ENCODE peak calls at places on chromosomes 16 and 17, in nine cellular contexts. U, Z, L, B, X, F, P, Y and N are unnamed samples. For H3K27me3 and H3K4me1, the result is how much of the 10 kb centered on the place peaks cover.

GRCh38 chr17:73718912-73719311 is 74.7 kb upstream of the SDK2 start:
- DNase-seq in U (no peak), Z (no peak), L (no peak), B (no peak), X (no peak), F (no peak), P (no peak), Y (no peak), N (no peak)

GRCh38 chr16:25395528-25395927 is 137.9 kb upstream of the ZKSCAN2 start:
- DNase-seq in U (no peak), Z (no peak), L (no peak), B (no peak), X (no peak), F (no peak), P (no peak), Y (no peak), N (no peak)

GRCh38 chr17:39174907-39175694 is 9.1 kb upstream of the ARL5C start:
- DNase-seq in U (peak), Z (peak), L (peak), B (peak), X (peak), F (peak), P (peak), Y (peak), N (peak)

GRCh38 chr17:76840443-76840767 is 27.8 kb upstream of the MGAT5B start:
- DNase-seq in U (no peak), Z (no peak), L (no peak), B (no peak), X (no peak), F (no peak), P (no peak), Y (peak), N (no peak)

GRCh38 chr17:73799091-73799490 is 154.8 kb upstream of the SDK2 start:
- DNase-seq in U (no peak), Z (no peak), L (no peak), B (no peak), X (no peak), F (no peak), P (no peak), Y (no peak), N (no peak)

GRCh38 chr17:48519427-48519826 is 11.4 kb downstream of the HOXB1 start:
- DNase-seq in U (no peak), Z (no peak), L (no peak), B (no peak), X (no peak), F (no peak), P (no peak), Y (no peak), N (no peak)

GRCh38 chr17:68468334-68468733 is 11.0 kb upstream of the WIPI1 start:
- DNase-seq in U (no peak), Z (peak), L (no peak), B (peak), X (no peak), F (no peak), P (no peak), Y (peak), N (no peak)

GRCh38 chr17:6496116-6496481 is 51.8 kb downstream of the PIMREG start:
- DNase-seq in U (peak), Z (no peak), L (no peak), B (no peak), X (no peak), F (no peak), P (no peak), Y (no peak), N (no peak)

GRCh38 chr17:49887744-49888360 is 40.0 kb upstream of the TAC4 start:
- DNase-seq in U (no peak), Z (no peak), L (no peak), B (no peak), X (no peak), F (no peak), P (no peak), Y (no peak), N (no peak)

GRCh38 chr17:72120878-72121163 is at the start of gene SOX9:
- DNase-seq in U (peak), Z (peak), L (peak), B (peak), X (no peak), F (peak), P (no peak), Y (peak), N (no peak)

GRCh38 chr17:49388290-49388640 is 26.2 kb upstream of the ZNF652 start:
- DNase-seq in U (peak), Z (no peak), L (no peak), B (no peak), X (no peak), F (no peak), P (peak), Y (no peak), N (no peak)

GRCh38 chr17:79774561-79774975 is 3.4 kb upstream of the CBX2 start:
- DNase-seq in U (no peak), Z (no peak), L (no peak), B (no peak), X (no peak), F (no peak), P (no peak), Y (no peak), N (no peak)
- H3K27me3 ChIP-seq in U (half or more), Z (under half), L (under half), B (half or more), X (under half), F (half or more), P (under half), Y (half or more), N (under half)

GRCh38 chr17:29621751-29622194 is 939 bp downstream of the CORO6 start:
- DNase-seq in U (no peak), Z (no peak), L (no peak), B (no peak), X (no peak), F (no peak), P (no peak), Y (no peak), N (no peak)
- H3K4me1 ChIP-seq in U (under half), Z (under half), L (under half), B (under half), X (under half), F (under half), P (under half), Y (half or more), N (under half)

GRCh38 chr16:24036614-24037013 is 200.8 kb downstream of the PRKCB start:
- DNase-seq in U (peak), Z (peak), L (no peak), B (peak), X (peak), F (no peak), P (no peak), Y (no peak), N (no peak)
- H3K27me3 ChIP-seq in U (under half), Z (under half), L (under half), B (under half), X (under half), F (under half), P (under half), Y (under half), N (under half)

DNA sequence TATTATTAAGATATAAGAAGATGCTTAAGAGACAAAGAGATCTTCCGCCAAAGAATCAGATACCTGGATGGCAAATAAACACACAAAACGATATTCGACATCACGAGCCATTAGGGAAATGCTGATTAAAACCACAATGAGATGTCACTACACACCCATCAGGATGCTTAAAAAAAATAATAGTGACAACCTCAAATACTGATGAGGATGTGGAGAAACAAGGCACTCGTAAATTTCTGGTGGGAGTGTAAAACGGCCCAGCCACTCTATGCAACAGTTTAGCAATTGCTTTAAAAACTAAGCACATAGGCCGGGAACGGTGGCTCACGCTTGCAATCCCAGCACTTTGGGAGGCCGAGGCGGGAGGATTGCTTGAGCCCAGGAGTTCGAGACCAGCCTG is 39.4 kb downstream of the TBC1D16 start:
- DNase-seq in U (no peak), Z (no peak), L (no peak), B (no peak), X (no peak), F (no peak), P (no peak), Y (no peak), N (no peak)
- H3K4me1 ChIP-seq in U (under half), Z (under half), L (under half), B (under half), X (under half), F (under half), P (under half), Y (under half), N (half or more)

GRCh38 chr16:86893513-86893912 is 315.2 kb downstream of the FOXL1 start:
- DNase-seq in U (no peak), Z (no peak), L (peak), B (no peak), X (no peak), F (no peak), P (no peak), Y (no peak), N (no peak)

GRCh38 chr16:86894168-86894567 is 315.8 kb downstream of the FOXL1 start:
- DNase-seq in U (no peak), Z (no peak), L (peak), B (no peak), X (no peak), F (no peak), P (no peak), Y (no peak), N (no peak)

GRCh38 chr16:86895609-86896008 is 317.3 kb downstream of the FOXL1 start:
- DNase-seq in U (no peak), Z (no peak), L (peak), B (no peak), X (no peak), F (no peak), P (no peak), Y (no peak), N (no peak)

GRCh38 chr16:86896976-86897375 is 318.6 kb downstream of the FOXL1 start:
- DNase-seq in U (no peak), Z (no peak), L (peak), B (no peak), X (no peak), F (no peak), P (no peak), Y (no peak), N (no peak)

GRCh38 chr16:86894925-86895324 is 316.6 kb downstream of the FOXL1 start:
- DNase-seq in U (no peak), Z (no peak), L (peak), B (no peak), X (no peak), F (no peak), P (no peak), Y (no peak), N (no peak)
- H3K27me3 ChIP-seq in U (half or more), Z (under half), L (under half), B (half or more), X (under half), F (half or more), P (under half), Y (under half), N (under half)